ENCODE peak calls at places on chromosomes 16 and 17, in four cellular contexts. Z, T, H and D are unnamed samples.

GRCh38 chr17:79097226-79098055 is 22.8 kb downstream of the ENGASE start:
- DNase-seq in Z (no peak), T (no peak), H (peak; percentile 49), D (no peak)

GRCh38 chr16:47461598-47462266 is 601 bp downstream of the PHKB start:
- DNase-seq in Z (peak; percentile 71), T (peak; percentile 87), H (peak; percentile 55), D (no peak)

GRCh38 chr17:76512366-76513305 is 11.4 kb upstream of the RHBDF2 start:
- DNase-seq in Z (no peak), T (no peak), H (no peak), D (no peak)

GRCh38 chr17:29369831-29370735 is 20.1 kb upstream of the TAOK1 start:
- DNase-seq in Z (peak; percentile 91), T (peak; percentile 89), H (peak; percentile 63), D (peak; percentile 50)

GRCh38 chr16:80931985-80932720 is 74.5 kb downstream of the CMC2 start:
- DNase-seq in Z (peak; percentile 59), T (peak; percentile 71), H (peak; percentile 25), D (no peak)

GRCh38 chr16:2763173-2763572 is 10.7 kb downstream of the SRRM2 start:
- DNase-seq in Z (no peak), T (no peak), H (no peak), D (no peak)

GRCh38 chr17:30210901-30211300 is 24.6 kb downstream of the SLC6A4 start:
- DNase-seq in Z (no peak), T (no peak), H (no peak), D (no peak)

GRCh38 chr17:51279183-51279582 is 18.8 kb downstream of the UTP18 start:
- DNase-seq in Z (no peak), T (no peak), H (no peak), D (no peak)

GRCh38 chr16:4052801-4053662 is 63.2 kb downstream of the ADCY9 start:
- DNase-seq in Z (peak; percentile 31), T (no peak), H (no peak), D (no peak)

GRCh38 chr16:2924901-2925820 is 13.4 kb downstream of the FLYWCH1 start:
- DNase-seq in Z (no peak), T (no peak), H (no peak), D (no peak)

GRCh38 chr16:68434654-68435210 is 13.6 kb downstream of the SMPD3 start:
- DNase-seq in Z (no peak), T (no peak), H (no peak), D (no peak)

GRCh38 chr17:50972579-50972978 is 106.4 kb upstream of the TOB1 start:
- DNase-seq in Z (no peak), T (no peak), H (no peak), D (no peak)

GRCh38 chr16:57802635-57803412 is 533 bp upstream of the KIFC3 start:
- DNase-seq in Z (no peak), T (peak; percentile 86), H (peak; percentile 41), D (no peak)

GRCh38 chr17:17567631-17568030 is 23.9 kb downstream of the PEMT start:
- DNase-seq in Z (no peak), T (no peak), H (no peak), D (no peak)

GRCh38 chr17:65561394-65562205 is at the start of gene AXIN2:
- DNase-seq in Z (peak; percentile 87), T (peak; percentile 90), H (peak; percentile 98), D (no peak)

GRCh38 chr17:61208301-61209098 is 191.1 kb upstream of the TBX2 start:
- DNase-seq in Z (no peak), T (peak; percentile 25), H (no peak), D (no peak)

GRCh38 chr16:88442811-88443576 is 10.1 kb upstream of the ZFPM1 start:
- DNase-seq in Z (peak; percentile 45), T (peak; percentile 76), H (peak; percentile 93), D (no peak)
- TF ChIP-seq MYC in Z (no peak), T (no peak), H (no peak), D (no peak)

GRCh38 chr17:19533718-19534561 is at the start of gene SLC47A1:
- DNase-seq in Z (peak; percentile 52), T (peak; percentile 72), H (no peak), D (no peak)
- TF ChIP-seq MYC in Z (no peak), T (no peak), H (no peak), D (no peak)

GRCh38 chr16:77786448-77786847 is 1.9 kb upstream of the VAT1L start:
- DNase-seq in Z (no peak), T (no peak), H (no peak), D (no peak)
- TF ChIP-seq MYC in Z (no peak), T (no peak), H (no peak), D (no peak)

GRCh38 chr16:49023095-49023494 is 258.5 kb downstream of the CBLN1 start:
- DNase-seq in Z (no peak), T (no peak), H (no peak), D (no peak)

GRCh38 chr16:49024016-49024415 is 257.6 kb downstream of the CBLN1 start:
- DNase-seq in Z (no peak), T (no peak), H (no peak), D (no peak)

GRCh38 chr16:49027420-49027819 is 254.2 kb downstream of the CBLN1 start:
- DNase-seq in Z (no peak), T (no peak), H (no peak), D (no peak)

GRCh38 chr16:49024896-49025295 is 256.7 kb downstream of the CBLN1 start:
- DNase-seq in Z (no peak), T (no peak), H (no peak), D (no peak)

GRCh38 chr16:49026566-49026965 is 255.1 kb downstream of the CBLN1 start:
- DNase-seq in Z (no peak), T (no peak), H (no peak), D (no peak)
- TF ChIP-seq MYC in Z (no peak), T (no peak), H (no peak), D (no peak)

DNA sequence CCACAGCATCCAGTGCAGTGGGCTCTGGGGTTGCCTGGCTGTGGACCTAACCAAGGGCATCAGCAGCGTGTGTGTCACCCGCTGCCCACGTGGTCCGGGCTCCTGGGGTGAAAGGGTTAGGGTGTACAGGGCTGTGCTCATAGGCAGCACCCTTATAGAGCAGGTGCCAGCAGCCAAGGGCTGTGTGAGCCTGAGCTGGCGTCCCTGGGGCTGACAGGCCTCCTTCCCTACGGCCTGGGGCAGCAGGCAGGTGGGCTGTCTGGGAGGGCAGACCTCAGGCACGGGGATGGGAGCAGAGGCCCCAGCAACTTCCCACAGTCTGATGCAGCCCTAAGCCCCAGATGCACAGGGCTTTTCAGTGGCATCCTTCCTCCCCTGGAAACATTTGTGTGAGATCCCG is 13.9 kb downstream of the CD300A start:
- DNase-seq in Z (no peak), T (no peak), H (no peak), D (no peak)
- TF ChIP-seq MYC in Z (no peak), T (no peak), H (no peak), D (no peak)

DNA sequence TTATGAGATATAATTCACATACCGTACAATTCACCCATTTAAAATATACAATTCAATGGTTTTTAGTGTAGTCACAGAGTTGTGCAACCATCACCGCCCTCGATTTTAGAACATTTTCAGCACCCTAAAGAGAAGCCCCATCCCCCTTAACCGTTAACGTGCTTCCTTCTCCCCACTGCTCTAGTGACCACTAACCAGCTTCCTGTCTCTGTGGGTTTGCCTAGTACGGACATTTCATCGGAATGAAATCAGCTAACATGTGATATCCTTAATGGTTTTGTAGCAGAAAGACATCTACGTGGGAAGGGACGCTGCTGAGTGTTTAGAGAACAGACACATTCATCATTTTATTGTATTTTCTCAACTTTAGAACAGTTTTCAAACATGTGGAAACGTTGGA is 80.8 kb upstream of the HSBP1 start:
- DNase-seq in Z (no peak), T (no peak), H (no peak), D (no peak)
- TF ChIP-seq MYC in Z (no peak), T (no peak), H (no peak), D (no peak)

GRCh38 chr17:40086150-40087044 is 14.0 kb downstream of the NR1D1 start:
- DNase-seq in Z (peak; percentile 40), T (peak; percentile 70), H (peak; percentile 82), D (no peak)
- TF ChIP-seq MYC in Z (no peak), T (no peak), H (no peak), D (no peak)